ENCODE peak calls at places on chromosomes 5 and 9, in seven cellular contexts. O, Y, T, J, A, E and C are unnamed samples.

GRCh38 chr9:16023466-16023865 is 470.6 kb downstream of the CCDC171 start:
- DNase-seq in O (no peak), J (no peak), A (no peak), Y (no peak), T (no peak), E (no peak), C (no peak)

GRCh38 chr9:137878146-137878941 is 762 bp downstream of the CACNA1B start:
- DNase-seq in A (no peak), J (no peak), T (no peak), Y (no peak), O (peak; percentile 95), E (no peak), C (no peak)

GRCh38 chr5:1006656-1007071 is 1.9 kb upstream of the NKD2 start:
- DNase-seq in E (no peak), Y (no peak), O (peak; percentile 42), A (peak; percentile 44), J (no peak), T (no peak), C (no peak)

GRCh38 chr9:14546693-14547092 is 146.5 kb downstream of the ZDHHC21 start:
- DNase-seq in Y (no peak), A (no peak), T (no peak), J (no peak), O (peak; percentile 51), E (no peak), C (no peak)

GRCh38 chr9:105355810-105356209 is 92.0 kb upstream of the FSD1L start:
- DNase-seq in J (peak; percentile 37), A (no peak), E (no peak), O (no peak), Y (peak; percentile 70), T (no peak), C (no peak)

GRCh38 chr5:25618821-25619220 is 974.0 kb upstream of the CDH10 start:
- DNase-seq in Y (no peak), A (no peak), E (no peak), J (no peak), O (no peak), T (no peak), C (no peak)

GRCh38 chr5:53831496-53831895 is 271.1 kb downstream of the NDUFS4 start:
- DNase-seq in O (no peak), E (no peak), J (no peak), A (no peak), T (no peak), Y (no peak), C (no peak)

GRCh38 chr5:173742432-173742816 is 126.0 kb upstream of the BOD1 start:
- DNase-seq in O (no peak), J (no peak), T (no peak), E (no peak), Y (peak; percentile 91), A (no peak), C (no peak)

GRCh38 chr9:93108301-93109041 is 12.5 kb downstream of the CARD19 start:
- DNase-seq in E (no peak), Y (peak; percentile 34), A (peak; percentile 64), J (no peak), T (no peak), O (peak; percentile 48), C (peak; percentile 2)

GRCh38 chr5:11496127-11496719 is 408.0 kb downstream of the CTNND2 start:
- DNase-seq in J (no peak), A (no peak), O (no peak), E (no peak), Y (no peak), T (no peak), C (no peak)

GRCh38 chr5:102481044-102481715 is 17.6 kb downstream of the SLCO6A1 start:
- DNase-seq in A (no peak), Y (no peak), J (no peak), O (no peak), T (no peak), E (no peak), C (no peak)

GRCh38 chr9:134735441-134736175 is 94.0 kb downstream of the COL5A1 start:
- DNase-seq in A (peak; percentile 94), O (no peak), E (no peak), T (no peak), Y (no peak), J (peak; percentile 53), C (no peak)

GRCh38 chr5:149646564-149646963 is 65.3 kb downstream of the ARHGEF37 start:
- DNase-seq in E (no peak), Y (no peak), O (peak; percentile 41), T (peak; percentile 15), A (no peak), J (no peak), C (no peak)

GRCh38 chr5:125700380-125700856 is 722.8 kb upstream of the GRAMD2B start:
- DNase-seq in J (peak; percentile 44), O (no peak), T (no peak), E (no peak), Y (peak; percentile 6), A (no peak), C (no peak)

GRCh38 chr9:80699551-80699998 is 989.8 kb downstream of the TLE1 start:
- DNase-seq in T (no peak), A (no peak), O (no peak), E (peak; percentile 40), Y (no peak), J (no peak), C (no peak)

GRCh38 chr9:133939845-133940244 is 52.3 kb downstream of the VAV2 start:
- DNase-seq in J (no peak), T (no peak), O (no peak), E (no peak), A (no peak), Y (no peak), C (no peak)

GRCh38 chr5:34663771-34664496 is 7.8 kb downstream of the RAI14 start:
- DNase-seq in A (no peak), J (no peak), Y (no peak), E (no peak), T (no peak), O (no peak), C (no peak)

GRCh38 chr9:8282555-8282954 is 483.0 kb upstream of the DMAC1 start:
- DNase-seq in E (no peak), J (no peak), Y (no peak), T (no peak), A (no peak), O (no peak), C (no peak)

GRCh38 chr9:7536310-7536939 is 263.2 kb downstream of the DMAC1 start:
- DNase-seq in O (peak; percentile 89), Y (peak; percentile 70), E (peak; percentile 7), T (peak; percentile 52), A (no peak), J (peak; percentile 69), C (no peak)

GRCh38 chr9:97983524-97984187 is 515 bp downstream of the ANP32B start:
- DNase-seq in A (peak; percentile 80), T (peak; percentile 48), J (peak; percentile 63), O (peak; percentile 78), E (no peak), Y (peak; percentile 72), C (no peak)

GRCh38 chr9:135641745-135642144 is 2.4 kb upstream of the GLT6D1 start:
- DNase-seq in J (no peak), O (no peak), T (no peak), Y (no peak), A (no peak), E (no peak), C (no peak)

GRCh38 chr5:115767424-115767823 is 49.0 kb downstream of the CDO1 start:
- DNase-seq in O (no peak), T (no peak), E (no peak), J (no peak), Y (peak; percentile 5), A (no peak), C (no peak)

GRCh38 chr5:135129307-135129706 is 95.3 kb upstream of the PITX1 start:
- DNase-seq in O (no peak), Y (no peak), A (no peak), E (no peak), T (no peak), J (no peak), C (no peak)

GRCh38 chr5:170450041-170450660 is 53.7 kb upstream of the KCNIP1 start:
- DNase-seq in E (no peak), A (no peak), T (no peak), O (no peak), Y (no peak), J (no peak), C (no peak)

GRCh38 chr9:28916348-28916747 is 1343.1 kb upstream of the C9orf72 start:
- DNase-seq in E (no peak), O (peak; percentile 51), Y (no peak), J (peak; percentile 55), A (no peak), T (no peak), C (no peak)

GRCh38 chr5:177387405-177387804 is 3.2 kb downstream of the SLC34A1 start:
- DNase-seq in Y (no peak), J (no peak), E (no peak), T (no peak), A (no peak), O (no peak), C (no peak)

GRCh38 chr5:37787742-37788141 is 52.1 kb downstream of the GDNF start:
- DNase-seq in Y (no peak), J (no peak), A (no peak), E (no peak), O (no peak), T (no peak), C (no peak)

DNA sequence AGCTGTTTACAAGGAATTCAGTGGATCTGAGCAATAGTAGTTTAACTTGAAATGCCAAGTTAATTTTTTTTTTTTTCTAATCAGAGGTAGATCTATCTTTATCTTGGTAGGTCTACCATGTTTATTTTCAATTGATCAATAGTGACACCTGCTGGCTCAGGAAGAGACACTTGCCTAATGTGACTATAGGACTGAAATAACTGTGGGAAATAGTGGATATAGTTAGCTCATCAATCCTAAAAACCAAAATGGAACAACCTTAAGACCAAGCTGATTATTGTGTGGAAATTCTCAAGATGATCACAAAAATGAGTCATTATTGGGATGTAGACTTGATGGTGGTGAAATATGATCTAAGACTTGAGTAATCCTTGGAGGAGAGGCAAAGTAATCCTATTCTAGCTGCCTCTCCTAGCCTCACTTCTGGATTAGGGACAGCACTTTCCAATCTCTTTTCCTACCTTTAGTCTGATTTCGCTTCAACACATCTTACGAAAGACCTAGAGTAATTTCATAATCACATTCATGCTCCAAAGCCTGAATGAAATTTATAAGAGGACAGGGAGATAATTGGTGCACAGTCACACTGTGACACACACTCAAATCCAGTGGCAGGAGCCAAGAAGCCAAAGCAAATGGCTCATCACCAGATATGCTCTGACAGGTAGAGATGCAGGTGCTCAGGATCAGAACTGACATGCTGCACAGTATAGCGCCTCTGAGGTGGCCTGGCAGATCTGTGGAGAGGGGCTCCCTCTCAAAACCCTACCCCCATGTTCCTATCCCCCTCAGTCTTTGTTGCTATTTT is 156.3 kb downstream of the HMHB1 start:
- DNase-seq in O (no peak), E (peak; percentile 82), A (no peak), T (no peak), J (peak; percentile 19), Y (peak; percentile 68), C (no peak)
- TF ChIP-seq CTCF in O (peak; percentile 79), E (peak; percentile 50), A (no peak), T (peak; percentile 70), J (peak; percentile 46), Y (peak; percentile 46), C (no peak)

GRCh38 chr9:33290994-33291397 is 680 bp downstream of the NFX1 start:
- DNase-seq in J (no peak), E (peak; percentile 64), Y (no peak), T (no peak), O (no peak), A (no peak), C (no peak)
- TF ChIP-seq CTCF in J (no peak), E (no peak), Y (no peak), T (peak; percentile 3), O (no peak), A (no peak), C (no peak)

GRCh38 chr5:78920604-78921003 is 64.5 kb downstream of the ARSB start:
- DNase-seq in Y (no peak), J (no peak), T (no peak), A (no peak), E (no peak), O (peak; percentile 76), C (no peak)
- TF ChIP-seq CTCF in Y (no peak), J (no peak), T (no peak), A (no peak), E (peak; percentile 63), O (peak; percentile 73), C (peak; percentile 22)

GRCh38 chr9:757246-757881 is 84.1 kb upstream of the DMRT1 start:
- DNase-seq in T (peak; percentile 26), A (no peak), J (peak; percentile 41), Y (peak; percentile 46), E (peak; percentile 27), O (peak; percentile 86), C (no peak)
- TF ChIP-seq CTCF in T (peak; percentile 57), A (peak; percentile 60), J (peak; percentile 51), Y (peak; percentile 35), E (peak; percentile 78), O (peak; percentile 86), C (peak; percentile 51)